ENCODE peak calls at places on chromosomes 13 and 19, in ten cellular contexts. One of them, this sample, is unnamed.

GRCh38 chr19:7670790-7671189 is 1.9 kb downstream of the RETN start:
- DNase-seq in CD8-positive, alpha-beta T cell: no peak
- DNase-seq in glutamatergic neuron: no peak
- DNase-seq in RPMI8226: no peak
- DNase-seq in cortex of kidney: no peak
- DNase-seq in activated CD4-positive, alpha-beta T cell treated with anti-CD3 and anti-CD28 coated beads, Interleukin-2, amount 50 U/mL, for 48 hours: no peak
- DNase-seq in activated T-helper 1 cell treated with anti-CD3 and anti-CD28 coated beads, Interleukin-2, amount 50 U/mL, for 16 hours: no peak
- DNase-seq in hepatic stellate cell: no peak
- DNase-seq in effector memory CD8-positive, alpha-beta T cell: no peak
- DNase-seq in A172: no peak
- DNase-seq in this sample: no peak

GRCh38 chr13:20566917-20567755 is at the start of gene IFT88:
- DNase-seq in activated T-helper 1 cell treated with anti-CD3 and anti-CD28 coated beads, Interleukin-2, amount 50 U/mL, for 16 hours: peak
- DNase-seq in CD8-positive, alpha-beta T cell: peak
- DNase-seq in effector memory CD8-positive, alpha-beta T cell: peak
- DNase-seq in hepatic stellate cell: peak
- DNase-seq in activated CD4-positive, alpha-beta T cell treated with anti-CD3 and anti-CD28 coated beads, Interleukin-2, amount 50 U/mL, for 48 hours: peak
- DNase-seq in cortex of kidney: peak
- DNase-seq in RPMI8226: peak
- DNase-seq in glutamatergic neuron: peak
- DNase-seq in A172: peak
- DNase-seq in this sample: peak

GRCh38 chr19:54172764-54173699 is at the start of gene TMC4:
- DNase-seq in cortex of kidney: no peak
- DNase-seq in activated T-helper 1 cell treated with anti-CD3 and anti-CD28 coated beads, Interleukin-2, amount 50 U/mL, for 16 hours: no peak
- DNase-seq in CD8-positive, alpha-beta T cell: no peak
- DNase-seq in glutamatergic neuron: no peak
- DNase-seq in hepatic stellate cell: peak
- DNase-seq in effector memory CD8-positive, alpha-beta T cell: no peak
- DNase-seq in RPMI8226: peak
- DNase-seq in A172: peak
- DNase-seq in activated CD4-positive, alpha-beta T cell treated with anti-CD3 and anti-CD28 coated beads, Interleukin-2, amount 50 U/mL, for 48 hours: peak
- DNase-seq in this sample: no peak

GRCh38 chr19:12967907-12968306 is 1.5 kb upstream of the DAND5 start:
- DNase-seq in RPMI8226: no peak
- DNase-seq in effector memory CD8-positive, alpha-beta T cell: no peak
- DNase-seq in hepatic stellate cell: no peak
- DNase-seq in cortex of kidney: no peak
- DNase-seq in A172: no peak
- DNase-seq in activated T-helper 1 cell treated with anti-CD3 and anti-CD28 coated beads, Interleukin-2, amount 50 U/mL, for 16 hours: no peak
- DNase-seq in activated CD4-positive, alpha-beta T cell treated with anti-CD3 and anti-CD28 coated beads, Interleukin-2, amount 50 U/mL, for 48 hours: no peak
- DNase-seq in CD8-positive, alpha-beta T cell: no peak
- DNase-seq in glutamatergic neuron: no peak
- DNase-seq in this sample: no peak

GRCh38 chr19:17553256-17553655 is 2.2 kb upstream of the COLGALT1 start:
- DNase-seq in RPMI8226: peak
- DNase-seq in effector memory CD8-positive, alpha-beta T cell: no peak
- DNase-seq in A172: peak
- DNase-seq in hepatic stellate cell: peak
- DNase-seq in glutamatergic neuron: no peak
- DNase-seq in activated CD4-positive, alpha-beta T cell treated with anti-CD3 and anti-CD28 coated beads, Interleukin-2, amount 50 U/mL, for 48 hours: no peak
- DNase-seq in activated T-helper 1 cell treated with anti-CD3 and anti-CD28 coated beads, Interleukin-2, amount 50 U/mL, for 16 hours: no peak
- DNase-seq in CD8-positive, alpha-beta T cell: no peak
- DNase-seq in cortex of kidney: no peak
- DNase-seq in this sample: no peak

GRCh38 chr19:12939292-12939606 is 840 bp downstream of the CALR start:
- DNase-seq in RPMI8226: peak
- DNase-seq in activated T-helper 1 cell treated with anti-CD3 and anti-CD28 coated beads, Interleukin-2, amount 50 U/mL, for 16 hours: no peak
- DNase-seq in A172: no peak
- DNase-seq in hepatic stellate cell: peak
- DNase-seq in CD8-positive, alpha-beta T cell: no peak
- DNase-seq in effector memory CD8-positive, alpha-beta T cell: peak
- DNase-seq in cortex of kidney: no peak
- DNase-seq in activated CD4-positive, alpha-beta T cell treated with anti-CD3 and anti-CD28 coated beads, Interleukin-2, amount 50 U/mL, for 48 hours: peak
- DNase-seq in glutamatergic neuron: no peak
- DNase-seq in this sample: no peak

GRCh38 chr13:42474954-42475353 is 99.0 kb upstream of the TNFSF11 start:
- DNase-seq in glutamatergic neuron: no peak
- DNase-seq in hepatic stellate cell: no peak
- DNase-seq in CD8-positive, alpha-beta T cell: no peak
- DNase-seq in A172: no peak
- DNase-seq in effector memory CD8-positive, alpha-beta T cell: no peak
- DNase-seq in RPMI8226: no peak
- DNase-seq in activated CD4-positive, alpha-beta T cell treated with anti-CD3 and anti-CD28 coated beads, Interleukin-2, amount 50 U/mL, for 48 hours: peak
- DNase-seq in activated T-helper 1 cell treated with anti-CD3 and anti-CD28 coated beads, Interleukin-2, amount 50 U/mL, for 16 hours: no peak
- DNase-seq in cortex of kidney: no peak
- DNase-seq in this sample: no peak

GRCh38 chr19:45790942-45791341 is 1.7 kb downstream of the DMWD start:
- DNase-seq in A172: no peak
- DNase-seq in RPMI8226: no peak
- DNase-seq in cortex of kidney: no peak
- DNase-seq in hepatic stellate cell: no peak
- DNase-seq in activated CD4-positive, alpha-beta T cell treated with anti-CD3 and anti-CD28 coated beads, Interleukin-2, amount 50 U/mL, for 48 hours: peak
- DNase-seq in glutamatergic neuron: no peak
- DNase-seq in effector memory CD8-positive, alpha-beta T cell: peak
- DNase-seq in activated T-helper 1 cell treated with anti-CD3 and anti-CD28 coated beads, Interleukin-2, amount 50 U/mL, for 16 hours: no peak
- DNase-seq in CD8-positive, alpha-beta T cell: no peak
- DNase-seq in this sample: no peak

GRCh38 chr19:34662919-34663318 is 14.0 kb downstream of the SCGB2B2 start:
- DNase-seq in activated T-helper 1 cell treated with anti-CD3 and anti-CD28 coated beads, Interleukin-2, amount 50 U/mL, for 16 hours: no peak
- DNase-seq in hepatic stellate cell: no peak
- DNase-seq in cortex of kidney: no peak
- DNase-seq in RPMI8226: peak
- DNase-seq in A172: peak
- DNase-seq in glutamatergic neuron: peak
- DNase-seq in effector memory CD8-positive, alpha-beta T cell: peak
- DNase-seq in activated CD4-positive, alpha-beta T cell treated with anti-CD3 and anti-CD28 coated beads, Interleukin-2, amount 50 U/mL, for 48 hours: peak
- DNase-seq in CD8-positive, alpha-beta T cell: no peak
- DNase-seq in this sample: peak

GRCh38 chr19:39341122-39341719 is 1.0 kb upstream of the SAMD4B start:
- DNase-seq in cortex of kidney: no peak
- DNase-seq in effector memory CD8-positive, alpha-beta T cell: no peak
- DNase-seq in hepatic stellate cell: peak
- DNase-seq in glutamatergic neuron: peak
- DNase-seq in RPMI8226: peak
- DNase-seq in activated CD4-positive, alpha-beta T cell treated with anti-CD3 and anti-CD28 coated beads, Interleukin-2, amount 50 U/mL, for 48 hours: peak
- DNase-seq in CD8-positive, alpha-beta T cell: no peak
- DNase-seq in A172: no peak
- DNase-seq in activated T-helper 1 cell treated with anti-CD3 and anti-CD28 coated beads, Interleukin-2, amount 50 U/mL, for 16 hours: no peak
- DNase-seq in this sample: no peak

GRCh38 chr19:44807652-44808462 is 1.0 kb upstream of the BCAM start:
- DNase-seq in activated CD4-positive, alpha-beta T cell treated with anti-CD3 and anti-CD28 coated beads, Interleukin-2, amount 50 U/mL, for 48 hours: no peak
- DNase-seq in RPMI8226: no peak
- DNase-seq in CD8-positive, alpha-beta T cell: no peak
- DNase-seq in A172: peak
- DNase-seq in hepatic stellate cell: peak
- DNase-seq in glutamatergic neuron: peak
- DNase-seq in activated T-helper 1 cell treated with anti-CD3 and anti-CD28 coated beads, Interleukin-2, amount 50 U/mL, for 16 hours: no peak
- DNase-seq in effector memory CD8-positive, alpha-beta T cell: no peak
- DNase-seq in cortex of kidney: no peak
- DNase-seq in this sample: no peak

GRCh38 chr19:35665157-35665556 is 1.2 kb upstream of the UPK1A start:
- DNase-seq in cortex of kidney: no peak
- DNase-seq in effector memory CD8-positive, alpha-beta T cell: no peak
- DNase-seq in glutamatergic neuron: no peak
- DNase-seq in hepatic stellate cell: no peak
- DNase-seq in RPMI8226: no peak
- DNase-seq in A172: no peak
- DNase-seq in activated CD4-positive, alpha-beta T cell treated with anti-CD3 and anti-CD28 coated beads, Interleukin-2, amount 50 U/mL, for 48 hours: no peak
- DNase-seq in CD8-positive, alpha-beta T cell: no peak
- DNase-seq in activated T-helper 1 cell treated with anti-CD3 and anti-CD28 coated beads, Interleukin-2, amount 50 U/mL, for 16 hours: no peak
- DNase-seq in this sample: no peak

GRCh38 chr19:48646192-48646911 is 365 bp upstream of the CA11 start:
- DNase-seq in A172: peak
- DNase-seq in effector memory CD8-positive, alpha-beta T cell: peak
- DNase-seq in RPMI8226: peak
- DNase-seq in cortex of kidney: no peak
- DNase-seq in activated CD4-positive, alpha-beta T cell treated with anti-CD3 and anti-CD28 coated beads, Interleukin-2, amount 50 U/mL, for 48 hours: peak
- DNase-seq in glutamatergic neuron: peak
- DNase-seq in activated T-helper 1 cell treated with anti-CD3 and anti-CD28 coated beads, Interleukin-2, amount 50 U/mL, for 16 hours: peak
- DNase-seq in CD8-positive, alpha-beta T cell: peak
- DNase-seq in hepatic stellate cell: peak
- DNase-seq in this sample: peak

GRCh38 chr13:34543836-34544235 is 398.2 kb upstream of the NBEA start:
- DNase-seq in cortex of kidney: no peak
- DNase-seq in hepatic stellate cell: no peak
- DNase-seq in activated T-helper 1 cell treated with anti-CD3 and anti-CD28 coated beads, Interleukin-2, amount 50 U/mL, for 16 hours: no peak
- DNase-seq in glutamatergic neuron: no peak
- DNase-seq in RPMI8226: no peak
- DNase-seq in A172: no peak
- DNase-seq in activated CD4-positive, alpha-beta T cell treated with anti-CD3 and anti-CD28 coated beads, Interleukin-2, amount 50 U/mL, for 48 hours: no peak
- DNase-seq in CD8-positive, alpha-beta T cell: no peak
- DNase-seq in effector memory CD8-positive, alpha-beta T cell: no peak
- DNase-seq in this sample: no peak

GRCh38 chr13:109787135-109787954 is 962 bp upstream of the IRS2 start:
- DNase-seq in activated CD4-positive, alpha-beta T cell treated with anti-CD3 and anti-CD28 coated beads, Interleukin-2, amount 50 U/mL, for 48 hours: peak
- DNase-seq in activated T-helper 1 cell treated with anti-CD3 and anti-CD28 coated beads, Interleukin-2, amount 50 U/mL, for 16 hours: no peak
- DNase-seq in cortex of kidney: no peak
- DNase-seq in CD8-positive, alpha-beta T cell: no peak
- DNase-seq in glutamatergic neuron: peak
- DNase-seq in A172: peak
- DNase-seq in hepatic stellate cell: peak
- DNase-seq in RPMI8226: peak
- DNase-seq in effector memory CD8-positive, alpha-beta T cell: no peak
- DNase-seq in this sample: no peak

GRCh38 chr19:39053276-39054090 is 21.1 kb upstream of the FBXO27 start:
- DNase-seq in A172: no peak
- DNase-seq in RPMI8226: no peak
- DNase-seq in CD8-positive, alpha-beta T cell: no peak
- DNase-seq in hepatic stellate cell: no peak
- DNase-seq in cortex of kidney: no peak
- DNase-seq in activated CD4-positive, alpha-beta T cell treated with anti-CD3 and anti-CD28 coated beads, Interleukin-2, amount 50 U/mL, for 48 hours: no peak
- DNase-seq in activated T-helper 1 cell treated with anti-CD3 and anti-CD28 coated beads, Interleukin-2, amount 50 U/mL, for 16 hours: no peak
- DNase-seq in glutamatergic neuron: no peak
- DNase-seq in effector memory CD8-positive, alpha-beta T cell: no peak
- DNase-seq in this sample: no peak

GRCh38 chr19:664913-665443 is 2.0 kb upstream of the RNF126 start:
- DNase-seq in CD8-positive, alpha-beta T cell: peak
- DNase-seq in hepatic stellate cell: peak
- DNase-seq in RPMI8226: peak
- DNase-seq in glutamatergic neuron: peak
- DNase-seq in activated CD4-positive, alpha-beta T cell treated with anti-CD3 and anti-CD28 coated beads, Interleukin-2, amount 50 U/mL, for 48 hours: peak
- DNase-seq in effector memory CD8-positive, alpha-beta T cell: peak
- DNase-seq in activated T-helper 1 cell treated with anti-CD3 and anti-CD28 coated beads, Interleukin-2, amount 50 U/mL, for 16 hours: peak
- DNase-seq in A172: peak
- DNase-seq in cortex of kidney: no peak
- DNase-seq in this sample: peak

GRCh38 chr13:38883783-38884182 is 106.8 kb downstream of the STOML3 start:
- DNase-seq in effector memory CD8-positive, alpha-beta T cell: no peak
- DNase-seq in activated T-helper 1 cell treated with anti-CD3 and anti-CD28 coated beads, Interleukin-2, amount 50 U/mL, for 16 hours: no peak
- DNase-seq in glutamatergic neuron: no peak
- DNase-seq in cortex of kidney: no peak
- DNase-seq in A172: no peak
- DNase-seq in CD8-positive, alpha-beta T cell: no peak
- DNase-seq in RPMI8226: no peak
- DNase-seq in hepatic stellate cell: no peak
- DNase-seq in activated CD4-positive, alpha-beta T cell treated with anti-CD3 and anti-CD28 coated beads, Interleukin-2, amount 50 U/mL, for 48 hours: no peak
- DNase-seq in this sample: no peak

GRCh38 chr19:49272204-49272603 is 52.8 kb downstream of the SLC6A16 start:
- DNase-seq in cortex of kidney: no peak
- DNase-seq in activated CD4-positive, alpha-beta T cell treated with anti-CD3 and anti-CD28 coated beads, Interleukin-2, amount 50 U/mL, for 48 hours: no peak
- DNase-seq in hepatic stellate cell: no peak
- DNase-seq in effector memory CD8-positive, alpha-beta T cell: no peak
- DNase-seq in CD8-positive, alpha-beta T cell: no peak
- DNase-seq in RPMI8226: no peak
- DNase-seq in A172: peak
- DNase-seq in activated T-helper 1 cell treated with anti-CD3 and anti-CD28 coated beads, Interleukin-2, amount 50 U/mL, for 16 hours: no peak
- DNase-seq in glutamatergic neuron: no peak
- DNase-seq in this sample: no peak

GRCh38 chr13:22091222-22091970 is 420.5 kb downstream of the FGF9 start:
- DNase-seq in effector memory CD8-positive, alpha-beta T cell: no peak
- DNase-seq in A172: no peak
- DNase-seq in activated T-helper 1 cell treated with anti-CD3 and anti-CD28 coated beads, Interleukin-2, amount 50 U/mL, for 16 hours: no peak
- DNase-seq in activated CD4-positive, alpha-beta T cell treated with anti-CD3 and anti-CD28 coated beads, Interleukin-2, amount 50 U/mL, for 48 hours: no peak
- DNase-seq in glutamatergic neuron: no peak
- DNase-seq in CD8-positive, alpha-beta T cell: no peak
- DNase-seq in cortex of kidney: no peak
- DNase-seq in RPMI8226: no peak
- DNase-seq in hepatic stellate cell: no peak
- DNase-seq in this sample: no peak

GRCh38 chr19:16604615-16605014 is 23.4 kb downstream of the MED26 start:
- DNase-seq in hepatic stellate cell: no peak
- DNase-seq in A172: no peak
- DNase-seq in activated T-helper 1 cell treated with anti-CD3 and anti-CD28 coated beads, Interleukin-2, amount 50 U/mL, for 16 hours: no peak
- DNase-seq in RPMI8226: no peak
- DNase-seq in activated CD4-positive, alpha-beta T cell treated with anti-CD3 and anti-CD28 coated beads, Interleukin-2, amount 50 U/mL, for 48 hours: no peak
- DNase-seq in CD8-positive, alpha-beta T cell: no peak
- DNase-seq in glutamatergic neuron: no peak
- DNase-seq in cortex of kidney: no peak
- DNase-seq in effector memory CD8-positive, alpha-beta T cell: no peak
- DNase-seq in this sample: no peak

GRCh38 chr13:48125794-48126228 is 30.9 kb upstream of the MED4 start:
- DNase-seq in hepatic stellate cell: no peak
- DNase-seq in cortex of kidney: no peak
- DNase-seq in activated CD4-positive, alpha-beta T cell treated with anti-CD3 and anti-CD28 coated beads, Interleukin-2, amount 50 U/mL, for 48 hours: no peak
- DNase-seq in CD8-positive, alpha-beta T cell: no peak
- DNase-seq in activated T-helper 1 cell treated with anti-CD3 and anti-CD28 coated beads, Interleukin-2, amount 50 U/mL, for 16 hours: no peak
- DNase-seq in glutamatergic neuron: no peak
- DNase-seq in effector memory CD8-positive, alpha-beta T cell: no peak
- DNase-seq in RPMI8226: no peak
- DNase-seq in A172: no peak
- DNase-seq in this sample: no peak

GRCh38 chr19:43570174-43570791 is 5.0 kb downstream of the XRCC1 start:
- DNase-seq in A172: peak
- DNase-seq in activated CD4-positive, alpha-beta T cell treated with anti-CD3 and anti-CD28 coated beads, Interleukin-2, amount 50 U/mL, for 48 hours: no peak
- DNase-seq in cortex of kidney: no peak
- DNase-seq in hepatic stellate cell: no peak
- DNase-seq in RPMI8226: peak
- DNase-seq in glutamatergic neuron: no peak
- DNase-seq in effector memory CD8-positive, alpha-beta T cell: no peak
- DNase-seq in activated T-helper 1 cell treated with anti-CD3 and anti-CD28 coated beads, Interleukin-2, amount 50 U/mL, for 16 hours: no peak
- DNase-seq in CD8-positive, alpha-beta T cell: no peak
- DNase-seq in this sample: no peak

GRCh38 chr19:4984448-4984990 is 15.6 kb downstream of the KDM4B start:
- DNase-seq in glutamatergic neuron: no peak
- DNase-seq in effector memory CD8-positive, alpha-beta T cell: no peak
- DNase-seq in hepatic stellate cell: no peak
- DNase-seq in RPMI8226: no peak
- DNase-seq in cortex of kidney: no peak
- DNase-seq in A172: no peak
- DNase-seq in activated T-helper 1 cell treated with anti-CD3 and anti-CD28 coated beads, Interleukin-2, amount 50 U/mL, for 16 hours: no peak
- DNase-seq in activated CD4-positive, alpha-beta T cell treated with anti-CD3 and anti-CD28 coated beads, Interleukin-2, amount 50 U/mL, for 48 hours: no peak
- DNase-seq in CD8-positive, alpha-beta T cell: no peak
- DNase-seq in this sample: no peak

GRCh38 chr19:5113101-5113557 is 144.2 kb downstream of the KDM4B start:
- DNase-seq in RPMI8226: no peak
- DNase-seq in hepatic stellate cell: no peak
- DNase-seq in activated T-helper 1 cell treated with anti-CD3 and anti-CD28 coated beads, Interleukin-2, amount 50 U/mL, for 16 hours: no peak
- DNase-seq in activated CD4-positive, alpha-beta T cell treated with anti-CD3 and anti-CD28 coated beads, Interleukin-2, amount 50 U/mL, for 48 hours: no peak
- DNase-seq in A172: peak
- DNase-seq in effector memory CD8-positive, alpha-beta T cell: no peak
- DNase-seq in cortex of kidney: no peak
- DNase-seq in glutamatergic neuron: peak
- DNase-seq in CD8-positive, alpha-beta T cell: no peak
- DNase-seq in this sample: no peak

GRCh38 chr19:40575326-40575725 is 1.3 kb upstream of the SHKBP1 start:
- DNase-seq in cortex of kidney: no peak
- DNase-seq in glutamatergic neuron: no peak
- DNase-seq in RPMI8226: no peak
- DNase-seq in hepatic stellate cell: no peak
- DNase-seq in A172: no peak
- DNase-seq in activated T-helper 1 cell treated with anti-CD3 and anti-CD28 coated beads, Interleukin-2, amount 50 U/mL, for 16 hours: no peak
- DNase-seq in effector memory CD8-positive, alpha-beta T cell: no peak
- DNase-seq in CD8-positive, alpha-beta T cell: no peak
- DNase-seq in activated CD4-positive, alpha-beta T cell treated with anti-CD3 and anti-CD28 coated beads, Interleukin-2, amount 50 U/mL, for 48 hours: no peak
- DNase-seq in this sample: no peak

GRCh38 chr13:104015646-104016396 is 949.6 kb upstream of the SLC10A2 start:
- DNase-seq in hepatic stellate cell: no peak
- DNase-seq in effector memory CD8-positive, alpha-beta T cell: no peak
- DNase-seq in activated CD4-positive, alpha-beta T cell treated with anti-CD3 and anti-CD28 coated beads, Interleukin-2, amount 50 U/mL, for 48 hours: no peak
- DNase-seq in CD8-positive, alpha-beta T cell: no peak
- DNase-seq in A172: no peak
- DNase-seq in cortex of kidney: no peak
- DNase-seq in glutamatergic neuron: no peak
- DNase-seq in activated T-helper 1 cell treated with anti-CD3 and anti-CD28 coated beads, Interleukin-2, amount 50 U/mL, for 16 hours: no peak
- DNase-seq in RPMI8226: peak
- DNase-seq in this sample: no peak

GRCh38 chr13:99269627-99270252 is 11.6 kb upstream of the GPR18 start:
- DNase-seq in activated T-helper 1 cell treated with anti-CD3 and anti-CD28 coated beads, Interleukin-2, amount 50 U/mL, for 16 hours: no peak
- DNase-seq in hepatic stellate cell: peak
- DNase-seq in A172: peak
- DNase-seq in CD8-positive, alpha-beta T cell: no peak
- DNase-seq in RPMI8226: peak
- DNase-seq in activated CD4-positive, alpha-beta T cell treated with anti-CD3 and anti-CD28 coated beads, Interleukin-2, amount 50 U/mL, for 48 hours: no peak
- DNase-seq in glutamatergic neuron: no peak
- DNase-seq in effector memory CD8-positive, alpha-beta T cell: no peak
- DNase-seq in cortex of kidney: no peak
- DNase-seq in this sample: no peak

This sample was measured in stimulated activated CD8-positive, alpha-beta memory T cell treated with anti-CD3 and anti-CD28 coated beads, Interleukin-7, amount 100 ng/mL, for 48 hours.